ENCODE peak calls at places on chromosomes 16 and 17, in four cellular contexts. M is IMR-90, J is H9, D is H1. C is an unnamed sample. For H3K27me3, the result is how much of the 10 kb centered on the place peaks cover.

GRCh38 chr17:29577778-29578211 is 9.3 kb downstream of the TP53I13 start:
- DNase-seq in M (peak), J (no peak), D (no peak), C (no peak)

GRCh38 chr17:3535253-3535995 is 22.2 kb downstream of the TRPV3 start:
- DNase-seq in M (peak), J (peak), D (peak), C (peak)

GRCh38 chr17:35022536-35023063 is 40.9 kb downstream of the RFFL start:
- DNase-seq in M (peak), J (no peak), D (no peak), C (peak)

GRCh38 chr17:41825175-41825845 is 10.7 kb downstream of the NT5C3B start:
- DNase-seq in M (no peak), J (no peak), D (no peak), C (no peak)

GRCh38 chr16:1859650-1860049 is 12.3 kb downstream of the MEIOB start:
- DNase-seq in M (no peak), J (peak), D (no peak), C (no peak)

GRCh38 chr16:53843084-53843483 is 139.1 kb downstream of the FTO start:
- DNase-seq in M (no peak), J (no peak), D (no peak), C (no peak)

GRCh38 chr16:563072-563644 is 3.0 kb downstream of the PRR35 start:
- DNase-seq in M (no peak), J (no peak), D (no peak), C (no peak)

GRCh38 chr16:59179446-59180082 is 445.4 kb upstream of the GOT2 start:
- DNase-seq in M (no peak), J (no peak), D (no peak), C (no peak)

GRCh38 chr16:68090109-68090508 is 4.9 kb downstream of the NFATC3 start:
- DNase-seq in M (no peak), J (no peak), D (no peak), C (no peak)

GRCh38 chr17:20955437-20956323 is 87.1 kb downstream of the USP22 start:
- DNase-seq in M (peak), J (no peak), D (no peak), C (no peak)

GRCh38 chr16:15765880-15766279 is 90.9 kb downstream of the MYH11 start:
- DNase-seq in M (peak), J (peak), D (peak), C (peak)

GRCh38 chr17:64165347-64165746 is 35.4 kb upstream of the ERN1 start:
- DNase-seq in M (no peak), J (no peak), D (no peak), C (no peak)

GRCh38 chr17:49694847-49695697 is 12.7 kb downstream of the SLC35B1 start:
- DNase-seq in M (no peak), J (peak), D (peak), C (no peak)

GRCh38 chr17:76371656-76372628 is 12.5 kb upstream of the SPHK1 start:
- DNase-seq in M (peak), J (no peak), D (no peak), C (no peak)

GRCh38 chr16:83887564-83887963 is 11.4 kb upstream of the MLYCD start:
- DNase-seq in M (no peak), J (no peak), D (no peak), C (no peak)

GRCh38 chr17:44981221-44981968 is 13.3 kb upstream of the C1QL1 start:
- DNase-seq in M (peak), J (no peak), D (no peak), C (no peak)

GRCh38 chr16:75471723-75472634 is 7.5 kb upstream of the TMEM170A start:
- DNase-seq in M (peak), J (peak), D (no peak), C (peak)

GRCh38 chr17:2025622-2026309 is 632 bp upstream of the RTN4RL1 start:
- DNase-seq in M (peak), J (peak), D (peak), C (peak)

GRCh38 chr17:17877548-17878358 is 41.0 kb upstream of the SREBF1 start:
- DNase-seq in M (peak), J (peak), D (no peak), C (peak)

GRCh38 chr17:44781553-44782348 is 23.0 kb downstream of the ADAM11 start:
- DNase-seq in M (no peak), J (peak), D (no peak), C (peak)

GRCh38 chr17:11999715-12000114 is 2.4 kb upstream of the ZNF18 start:
- DNase-seq in M (no peak), J (no peak), D (no peak), C (no peak)

GRCh38 chr16:58026705-58027340 is 1.3 kb downstream of the MMP15 start:
- DNase-seq in M (no peak), J (no peak), D (peak), C (no peak)

GRCh38 chr16:1645914-1646525 is 32.1 kb upstream of the JPT2 start:
- DNase-seq in M (peak), J (no peak), D (no peak), C (peak)

GRCh38 chr16:5024632-5025031 is 9.1 kb downstream of the NAGPA start:
- DNase-seq in M (no peak), J (no peak), D (no peak), C (no peak)

GRCh38 chr17:35368086-35368824 is 5.2 kb downstream of the SLFN11 start:
- DNase-seq in M (peak), J (peak), D (no peak), C (peak)

GRCh38 chr17:4304417-4305027 is 40.7 kb upstream of the ANKFY1 start:
- DNase-seq in M (peak), J (no peak), D (no peak), C (peak)

GRCh38 chr17:4449736-4450135 is 16.0 kb downstream of the SPNS3 start:
- DNase-seq in M (no peak), J (no peak), D (no peak), C (no peak)

GRCh38 chr16:1474047-1474446 is 781 bp downstream of the CLCN7 start:
- DNase-seq in M (no peak), J (no peak), D (no peak), C (peak)

GRCh38 chr17:29726721-29727252 is 104.1 kb upstream of the CORO6 start:
- DNase-seq in M (peak), J (no peak), D (no peak), C (peak)

GRCh38 chr17:74086992-74087391 is 116.5 kb upstream of the RPL38 start:
- DNase-seq in M (no peak), J (no peak), D (no peak), C (no peak)

GRCh38 chr17:8621585-8621984 is 8.9 kb downstream of the MYH10 start:
- DNase-seq in M (peak), J (no peak), D (no peak), C (no peak)

GRCh38 chr16:55492756-55493380 is 13.9 kb downstream of the MMP2 start:
- DNase-seq in M (no peak), J (no peak), D (peak), C (no peak)

GRCh38 chr16:1413684-1414531 is 596 bp downstream of the UNKL start:
- DNase-seq in M (peak), J (peak), D (peak), C (peak)

GRCh38 chr17:9979463-9979995 is 74.5 kb upstream of the RCVRN start:
- DNase-seq in M (peak), J (no peak), D (no peak), C (no peak)

GRCh38 chr17:3715296-3715695 is 8.4 kb upstream of the HASPIN start:
- DNase-seq in M (no peak), J (no peak), D (no peak), C (no peak)

GRCh38 chr17:65920996-65921395 is 270.9 kb downstream of the CEP112 start:
- DNase-seq in M (no peak), J (no peak), D (no peak), C (peak)

GRCh38 chr16:54655171-54655590 is 275.5 kb upstream of the IRX5 start:
- DNase-seq in M (no peak), J (no peak), D (peak), C (peak)

GRCh38 chr16:22967696-22968095 is 153.7 kb downstream of the HS3ST2 start:
- DNase-seq in M (no peak), J (no peak), D (no peak), C (no peak)

GRCh38 chr17:16583781-16584180 is 14.8 kb upstream of the ZNF287 start:
- DNase-seq in M (no peak), J (no peak), D (no peak), C (no peak)

GRCh38 chr16:67177743-67178699 is 5.7 kb downstream of the MATCAP1 start:
- DNase-seq in M (peak), J (peak), D (peak), C (peak)

DNA sequence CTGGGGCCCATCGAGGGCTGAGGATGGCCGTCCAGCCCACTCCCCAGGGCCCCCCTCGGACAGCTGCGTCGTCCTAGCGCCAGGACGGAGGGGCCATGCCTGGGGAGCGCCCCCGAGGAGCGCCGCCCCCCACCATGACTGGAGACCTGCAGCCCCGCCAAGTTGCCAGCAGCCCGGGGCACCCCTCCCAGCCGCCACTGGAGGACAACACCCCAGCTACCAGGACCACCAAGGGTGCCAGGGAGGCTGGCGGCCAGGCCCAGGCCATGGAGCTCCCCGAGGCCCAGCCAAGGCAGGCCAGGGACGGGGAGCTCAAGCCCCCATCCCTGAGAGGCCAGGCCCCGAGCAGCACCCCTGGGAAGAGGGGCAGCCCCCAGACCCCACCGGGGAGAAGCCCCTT is 25.7 kb upstream of the ZFPM1 start:
- DNase-seq in M (no peak), J (no peak), D (no peak), C (no peak)
- H3K27me3 ChIP-seq in M (under half), J (under half), D (under half), C (under half)

GRCh38 chr16:19164285-19164684 is 3.8 kb upstream of the SYT17 start:
- DNase-seq in M (no peak), J (no peak), D (no peak), C (no peak)
- H4K5ac ChIP-seq in M (no peak), J (no peak), D (no peak), C (no peak)

GRCh38 chr16:49111351-49111750 is 170.3 kb downstream of the CBLN1 start:
- DNase-seq in M (no peak), J (no peak), D (no peak), C (no peak)

GRCh38 chr16:49115956-49116355 is 165.7 kb downstream of the CBLN1 start:
- DNase-seq in M (no peak), J (no peak), D (no peak), C (no peak)

GRCh38 chr16:49116873-49117272 is 164.8 kb downstream of the CBLN1 start:
- DNase-seq in M (no peak), J (no peak), D (no peak), C (peak)

GRCh38 chr16:49108611-49109010 is 173.0 kb downstream of the CBLN1 start:
- DNase-seq in M (no peak), J (no peak), D (no peak), C (no peak)

DNA sequence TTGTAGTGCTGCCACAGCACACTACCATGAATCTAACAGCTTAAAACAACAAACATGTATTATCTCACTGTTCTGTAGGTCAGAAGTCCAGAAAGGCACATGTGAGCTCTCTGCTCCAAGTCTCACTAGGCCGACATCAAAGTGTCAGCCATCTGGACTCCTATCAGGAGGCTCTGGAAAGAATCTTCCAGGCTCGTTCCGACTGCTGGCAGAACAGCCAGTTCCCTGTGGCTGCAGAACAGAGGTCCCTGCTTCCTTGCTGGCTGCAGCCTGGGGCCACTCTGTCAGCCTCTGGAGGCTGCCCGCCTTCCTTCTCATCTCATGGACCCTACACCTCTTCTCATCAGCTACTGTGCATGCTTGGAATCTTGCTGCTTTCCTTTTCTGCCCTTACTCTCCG is 168.9 kb downstream of the CBLN1 start:
- DNase-seq in M (no peak), J (no peak), D (no peak), C (no peak)
- H3K27me3 ChIP-seq in M (under half), J (under half), D (under half), C (under half)

DNA sequence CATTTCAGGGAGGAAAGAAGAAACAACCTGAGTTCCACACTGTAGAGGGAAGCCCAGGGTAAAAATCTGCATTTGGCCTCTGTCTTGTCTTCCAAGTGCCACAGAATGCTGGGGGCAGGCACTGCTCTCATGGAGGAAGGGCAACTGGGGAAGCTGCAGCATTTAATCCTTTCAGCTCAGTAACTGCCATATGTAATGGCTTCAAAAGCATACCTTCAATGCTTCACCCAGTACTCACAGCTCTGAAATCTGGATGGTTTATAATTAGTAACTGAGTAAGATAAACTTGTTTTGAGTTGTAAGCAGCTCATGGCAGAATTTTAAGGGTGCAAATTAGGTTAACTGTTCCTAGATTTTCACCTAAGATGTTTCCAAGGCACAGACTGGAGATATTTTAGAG is 24.5 kb downstream of the PMP22 start:
- DNase-seq in M (peak), J (peak), D (no peak), C (no peak)
- H4K5ac ChIP-seq in M (no peak), J (no peak), D (no peak), C (no peak)

GRCh38 chr16:56641166-56641565 is 2.7 kb downstream of the MT1A start:
- DNase-seq in M (no peak), J (no peak), D (no peak), C (no peak)

GRCh38 chr16:56637814-56638750 is at the start of gene MT1A:
- DNase-seq in M (peak), J (peak), D (peak), C (peak)

GRCh38 chr16:56639045-56639444 is 579 bp downstream of the MT1A start:
- DNase-seq in M (no peak), J (no peak), D (no peak), C (no peak)

GRCh38 chr16:56643080-56643778 is 4.8 kb downstream of the MT1A start:
- DNase-seq in M (no peak), J (peak), D (peak), C (peak)

DNA sequence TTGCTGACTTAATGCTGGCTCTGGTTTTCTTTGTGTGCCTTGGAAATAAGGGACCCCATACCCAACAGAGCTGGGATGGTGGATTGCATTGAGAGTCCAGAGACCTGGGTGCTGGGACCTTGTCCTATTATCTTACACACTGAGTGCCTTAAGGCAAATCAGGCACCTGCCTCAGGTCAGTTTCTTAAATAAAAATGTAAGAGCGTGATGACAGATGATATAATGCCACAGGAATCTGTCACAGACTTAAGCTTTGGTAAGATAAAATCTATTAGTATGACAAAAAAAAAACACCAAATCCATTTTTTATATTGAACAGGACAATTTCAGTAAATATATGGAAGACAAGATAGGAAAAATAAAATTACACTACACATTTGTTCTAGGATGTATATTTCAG is 1.6 kb downstream of the MT1A start:
- DNase-seq in M (no peak), J (no peak), D (no peak), C (no peak)
- H3K27me3 ChIP-seq in M (half or more), J (half or more), D (half or more), C (half or more)

GRCh38 chr16:17015702-17016101 is 455.1 kb downstream of the XYLT1 start:
- DNase-seq in M (no peak), J (no peak), D (no peak), C (no peak)

GRCh38 chr16:17018715-17019014 is 452.1 kb downstream of the XYLT1 start:
- DNase-seq in M (no peak), J (no peak), D (no peak), C (no peak)

GRCh38 chr16:17017442-17017841 is 453.3 kb downstream of the XYLT1 start:
- DNase-seq in M (no peak), J (no peak), D (no peak), C (no peak)

GRCh38 chr16:17023606-17024005 is 447.2 kb downstream of the XYLT1 start:
- DNase-seq in M (no peak), J (no peak), D (no peak), C (no peak)

DNA sequence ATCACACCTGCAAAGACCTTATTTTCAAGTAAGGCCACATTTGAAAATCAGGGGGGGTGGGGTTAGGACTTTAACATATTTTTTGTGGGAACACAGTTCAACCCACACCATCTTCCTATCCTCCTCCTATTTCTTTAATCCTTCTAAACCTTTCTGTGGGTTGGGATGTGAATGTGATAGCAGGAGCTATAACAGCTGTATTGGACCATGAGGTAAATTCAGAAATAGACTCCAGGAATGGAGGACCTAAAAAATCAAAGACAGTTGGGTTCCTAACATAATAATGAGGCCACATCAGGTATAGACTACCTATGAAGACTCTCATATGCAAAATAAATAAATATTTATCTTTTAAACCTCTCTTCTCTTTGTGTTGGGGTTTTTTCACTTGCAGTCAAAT is 451.4 kb downstream of the XYLT1 start:
- DNase-seq in M (no peak), J (no peak), D (no peak), C (no peak)
- H4K5ac ChIP-seq in M (no peak), J (no peak), D (no peak), C (no peak)

DNA sequence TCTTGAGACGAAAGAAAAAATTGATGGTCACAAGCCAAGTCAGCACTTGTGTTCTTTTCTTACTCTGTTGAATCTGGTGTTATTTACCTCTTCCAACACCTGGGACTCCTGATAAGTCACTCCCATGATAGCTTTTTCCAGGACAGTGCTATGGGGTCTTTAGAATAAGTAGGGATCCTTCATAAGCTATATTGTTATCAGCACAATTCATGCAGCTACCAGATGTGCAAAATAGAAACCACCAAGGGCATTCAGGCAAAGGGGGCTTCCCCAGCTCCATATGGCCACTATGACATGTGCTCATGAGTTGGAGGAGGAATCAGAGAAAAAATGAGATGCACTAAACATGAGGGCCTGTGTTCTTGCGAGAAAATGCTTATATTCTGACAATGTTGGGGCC is 9.5 kb upstream of the SKAP1 start:
- DNase-seq in M (no peak), J (no peak), D (no peak), C (no peak)
- H3K27me3 ChIP-seq in M (half or more), J (under half), D (under half), C (under half)

DNA sequence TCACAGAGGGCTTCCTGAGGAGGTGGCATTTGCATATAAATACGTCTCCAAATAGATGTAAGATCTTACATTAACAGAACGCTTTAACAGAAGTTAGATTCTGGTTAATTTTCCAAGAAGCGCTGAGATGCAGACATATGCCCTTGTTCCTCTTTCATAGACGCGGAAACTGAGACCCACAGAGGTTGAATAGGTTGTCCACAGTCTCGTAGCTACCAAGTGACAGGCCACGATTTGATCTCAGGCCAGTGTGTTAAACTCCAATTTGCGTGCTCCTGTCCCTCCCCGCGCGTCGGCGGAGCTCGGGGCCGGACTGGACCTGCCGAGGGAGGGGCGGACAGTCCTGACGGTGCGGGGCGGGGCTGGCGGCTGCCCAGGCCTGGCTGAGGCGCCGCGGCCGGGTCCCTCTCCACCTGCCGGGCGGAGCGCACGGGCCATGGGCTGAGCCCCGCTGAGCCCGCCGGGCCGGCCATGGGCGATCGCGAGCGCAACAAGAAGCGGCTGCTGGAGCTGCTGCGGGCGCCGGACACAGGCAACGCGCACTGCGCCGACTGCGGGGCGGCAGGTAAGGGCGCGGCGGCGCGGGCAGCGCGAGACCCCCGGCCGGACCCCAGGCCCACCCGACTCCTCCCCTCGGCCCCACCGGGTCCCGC is at the start of gene ADAP2:
- DNase-seq in M (no peak), J (peak), D (peak), C (peak)
- H4K5ac ChIP-seq in M (no peak), J (no peak), D (no peak), C (no peak)

C was measured in mesendoderm.